ENCODE peak calls at places on chromosomes 16 and 17, in seven cellular contexts. One of them, this sample, is unnamed.

GRCh38 chr16:47970291-47970931 is 185.4 kb downstream of the ABCC12 start:
- DNase-seq in heart right ventricle: no peak
- DNase-seq in choroid plexus epithelial cell: peak; percentile 69
- DNase-seq in A549: peak; percentile 44
- DNase-seq in dorsolateral prefrontal cortex: no peak
- DNase-seq in sigmoid colon: no peak
- DNase-seq in uterus: no peak
- DNase-seq in this sample: no peak

GRCh38 chr16:82924075-82924854 is 297.5 kb downstream of the CDH13 start:
- DNase-seq in heart right ventricle: no peak
- DNase-seq in choroid plexus epithelial cell: peak; percentile 13
- DNase-seq in A549: no peak
- DNase-seq in dorsolateral prefrontal cortex: no peak
- DNase-seq in sigmoid colon: no peak
- DNase-seq in uterus: no peak
- DNase-seq in this sample: no peak

GRCh38 chr17:71338396-71338795 is 782.4 kb upstream of the SOX9 start:
- DNase-seq in heart right ventricle: no peak
- DNase-seq in choroid plexus epithelial cell: peak; percentile 80
- DNase-seq in A549: peak; percentile 20
- DNase-seq in dorsolateral prefrontal cortex: no peak
- DNase-seq in sigmoid colon: no peak
- DNase-seq in uterus: no peak
- DNase-seq in this sample: no peak

GRCh38 chr17:42683407-42684031 is 1.2 kb downstream of the CNTNAP1 start:
- DNase-seq in heart right ventricle: no peak
- DNase-seq in choroid plexus epithelial cell: no peak
- DNase-seq in A549: no peak
- DNase-seq in dorsolateral prefrontal cortex: no peak
- DNase-seq in sigmoid colon: peak; percentile 91
- DNase-seq in uterus: peak; percentile 60
- DNase-seq in this sample: no peak

GRCh38 chr16:72818286-72818845 is 229.6 kb downstream of the ZFHX3 start:
- DNase-seq in heart right ventricle: no peak
- DNase-seq in choroid plexus epithelial cell: peak; percentile 31
- DNase-seq in A549: no peak
- DNase-seq in dorsolateral prefrontal cortex: no peak
- DNase-seq in sigmoid colon: no peak
- DNase-seq in uterus: no peak
- DNase-seq in this sample: no peak

GRCh38 chr16:61042736-61043135 is 993.5 kb downstream of the CDH8 start:
- DNase-seq in heart right ventricle: no peak
- DNase-seq in choroid plexus epithelial cell: no peak
- DNase-seq in A549: no peak
- DNase-seq in dorsolateral prefrontal cortex: no peak
- DNase-seq in sigmoid colon: no peak
- DNase-seq in uterus: no peak
- DNase-seq in this sample: no peak

GRCh38 chr17:68356520-68356919 is 65.2 kb downstream of the ARSG start:
- DNase-seq in heart right ventricle: no peak
- DNase-seq in choroid plexus epithelial cell: peak; percentile 49
- DNase-seq in A549: no peak
- DNase-seq in dorsolateral prefrontal cortex: no peak
- DNase-seq in sigmoid colon: no peak
- DNase-seq in uterus: no peak
- DNase-seq in this sample: no peak

GRCh38 chr17:44956998-44957981 is 9.7 kb upstream of the KIF18B start:
- DNase-seq in heart right ventricle: no peak
- DNase-seq in choroid plexus epithelial cell: no peak
- DNase-seq in A549: no peak
- DNase-seq in dorsolateral prefrontal cortex: no peak
- DNase-seq in sigmoid colon: peak; percentile 29
- DNase-seq in uterus: no peak
- DNase-seq in this sample: no peak

GRCh38 chr16:12215302-12216105 is 239.0 kb downstream of the SNX29 start:
- DNase-seq in heart right ventricle: no peak
- DNase-seq in choroid plexus epithelial cell: no peak
- DNase-seq in A549: no peak
- DNase-seq in dorsolateral prefrontal cortex: no peak
- DNase-seq in sigmoid colon: no peak
- DNase-seq in uterus: no peak
- DNase-seq in this sample: no peak

GRCh38 chr16:86509759-86510464 is 415 bp upstream of the FOXF1 start:
- DNase-seq in heart right ventricle: peak; percentile 36
- DNase-seq in choroid plexus epithelial cell: peak; percentile 89
- DNase-seq in A549: no peak
- DNase-seq in dorsolateral prefrontal cortex: no peak
- DNase-seq in sigmoid colon: peak; percentile 98
- DNase-seq in uterus: peak; percentile 65
- DNase-seq in this sample: no peak

GRCh38 chr16:68396481-68396880 is 51.8 kb downstream of the SMPD3 start:
- DNase-seq in heart right ventricle: no peak
- DNase-seq in choroid plexus epithelial cell: peak; percentile 78
- DNase-seq in A549: peak; percentile 32
- DNase-seq in dorsolateral prefrontal cortex: no peak
- DNase-seq in sigmoid colon: no peak
- DNase-seq in uterus: no peak
- DNase-seq in this sample: no peak

GRCh38 chr16:83994087-83994486 is 26.0 kb downstream of the NECAB2 start:
- DNase-seq in heart right ventricle: no peak
- DNase-seq in choroid plexus epithelial cell: peak; percentile 96
- DNase-seq in A549: peak; percentile 71
- DNase-seq in dorsolateral prefrontal cortex: no peak
- DNase-seq in sigmoid colon: no peak
- DNase-seq in uterus: no peak
- DNase-seq in this sample: peak; percentile 79

GRCh38 chr17:56681561-56682266 is 88.2 kb downstream of the NOG start:
- DNase-seq in heart right ventricle: no peak
- DNase-seq in choroid plexus epithelial cell: peak; percentile 93
- DNase-seq in A549: no peak
- DNase-seq in dorsolateral prefrontal cortex: no peak
- DNase-seq in sigmoid colon: no peak
- DNase-seq in uterus: no peak
- DNase-seq in this sample: peak; percentile 96

GRCh38 chr16:17173134-17173729 is 297.5 kb downstream of the XYLT1 start:
- DNase-seq in heart right ventricle: peak; percentile 32
- DNase-seq in choroid plexus epithelial cell: peak; percentile 1
- DNase-seq in A549: no peak
- DNase-seq in dorsolateral prefrontal cortex: no peak
- DNase-seq in sigmoid colon: peak; percentile 74
- DNase-seq in uterus: peak; percentile 19
- DNase-seq in this sample: no peak

GRCh38 chr16:11380836-11381235 is 35.6 kb downstream of the RMI2 start:
- DNase-seq in heart right ventricle: no peak
- DNase-seq in choroid plexus epithelial cell: no peak
- DNase-seq in A549: no peak
- DNase-seq in dorsolateral prefrontal cortex: no peak
- DNase-seq in sigmoid colon: peak; percentile 20
- DNase-seq in uterus: no peak
- DNase-seq in this sample: no peak

GRCh38 chr16:50900391-50900942 is 158.6 kb downstream of the CYLD start:
- DNase-seq in heart right ventricle: no peak
- DNase-seq in choroid plexus epithelial cell: no peak
- DNase-seq in A549: no peak
- DNase-seq in dorsolateral prefrontal cortex: no peak
- DNase-seq in sigmoid colon: no peak
- DNase-seq in uterus: no peak
- DNase-seq in this sample: no peak

GRCh38 chr16:50901062-50901461 is 159.2 kb downstream of the CYLD start:
- DNase-seq in heart right ventricle: no peak
- DNase-seq in choroid plexus epithelial cell: no peak
- DNase-seq in A549: no peak
- DNase-seq in dorsolateral prefrontal cortex: no peak
- DNase-seq in sigmoid colon: no peak
- DNase-seq in uterus: no peak
- DNase-seq in this sample: no peak

DNA sequence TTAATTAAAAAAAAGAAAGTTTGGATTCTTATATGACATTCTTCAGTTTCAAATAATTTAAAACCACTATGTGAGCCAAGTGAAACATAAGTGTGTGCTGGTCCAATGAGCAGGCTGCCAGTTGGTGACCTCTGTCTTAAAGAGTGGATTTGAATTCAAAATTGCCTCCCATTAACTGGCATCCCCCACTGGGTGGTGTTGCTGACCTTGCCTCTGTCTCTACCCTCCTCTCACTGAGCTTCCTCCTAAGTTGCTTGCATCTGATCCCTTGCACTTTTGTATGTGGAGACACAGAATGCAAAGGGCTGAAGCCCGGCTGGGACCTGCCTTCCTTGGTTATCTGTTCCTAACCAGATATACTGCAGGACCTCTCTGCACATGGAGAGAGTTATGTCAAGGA is 160.6 kb downstream of the CYLD start:
- DNase-seq in heart right ventricle: no peak
- DNase-seq in choroid plexus epithelial cell: no peak
- DNase-seq in A549: no peak
- DNase-seq in dorsolateral prefrontal cortex: no peak
- DNase-seq in sigmoid colon: no peak
- DNase-seq in uterus: no peak
- DNase-seq in this sample: no peak
- TF ChIP-seq CTCF in heart right ventricle: no peak
- TF ChIP-seq CTCF in choroid plexus epithelial cell: no peak
- TF ChIP-seq CTCF in A549: no peak
- TF ChIP-seq CTCF in dorsolateral prefrontal cortex: peak; percentile 42
- TF ChIP-seq CTCF in sigmoid colon: no peak
- TF ChIP-seq CTCF in uterus: no peak
- TF ChIP-seq CTCF in this sample: peak; percentile 45

GRCh38 chr17:7295230-7296180 is 1.1 kb upstream of the YBX2 start:
- DNase-seq in heart right ventricle: no peak
- DNase-seq in choroid plexus epithelial cell: no peak
- DNase-seq in A549: no peak
- DNase-seq in dorsolateral prefrontal cortex: no peak
- DNase-seq in sigmoid colon: no peak
- DNase-seq in uterus: no peak
- DNase-seq in this sample: no peak

GRCh38 chr17:7292729-7293128 is 1.7 kb downstream of the YBX2 start:
- DNase-seq in heart right ventricle: no peak
- DNase-seq in choroid plexus epithelial cell: no peak
- DNase-seq in A549: no peak
- DNase-seq in dorsolateral prefrontal cortex: no peak
- DNase-seq in sigmoid colon: no peak
- DNase-seq in uterus: no peak
- DNase-seq in this sample: no peak

GRCh38 chr17:7293131-7293557 is 1.3 kb downstream of the YBX2 start:
- DNase-seq in heart right ventricle: no peak
- DNase-seq in choroid plexus epithelial cell: no peak
- DNase-seq in A549: no peak
- DNase-seq in dorsolateral prefrontal cortex: no peak
- DNase-seq in sigmoid colon: no peak
- DNase-seq in uterus: no peak
- DNase-seq in this sample: no peak

GRCh38 chr17:7294614-7295153 is at the start of gene YBX2:
- DNase-seq in heart right ventricle: peak; percentile 66
- DNase-seq in choroid plexus epithelial cell: peak; percentile 19
- DNase-seq in A549: peak; percentile 89
- DNase-seq in dorsolateral prefrontal cortex: no peak
- DNase-seq in sigmoid colon: no peak
- DNase-seq in uterus: no peak
- DNase-seq in this sample: no peak

GRCh38 chr17:7293821-7294613 is 422 bp downstream of the YBX2 start:
- DNase-seq in heart right ventricle: no peak
- DNase-seq in choroid plexus epithelial cell: no peak
- DNase-seq in A549: no peak
- DNase-seq in dorsolateral prefrontal cortex: no peak
- DNase-seq in sigmoid colon: no peak
- DNase-seq in uterus: no peak
- DNase-seq in this sample: no peak
- H3K4me3 ChIP-seq in heart right ventricle: peak overlapping the region; percentile 19
- H3K4me3 ChIP-seq in choroid plexus epithelial cell: no peak overlapping the region
- H3K4me3 ChIP-seq in A549: peak overlapping the region; percentile 48
- H3K4me3 ChIP-seq in dorsolateral prefrontal cortex: peak overlapping the region; percentile 31
- H3K4me3 ChIP-seq in sigmoid colon: peak overlapping the region; percentile 38
- H3K4me3 ChIP-seq in uterus: peak overlapping the region; percentile 19
- H3K4me3 ChIP-seq in this sample: no peak overlapping the region

DNA sequence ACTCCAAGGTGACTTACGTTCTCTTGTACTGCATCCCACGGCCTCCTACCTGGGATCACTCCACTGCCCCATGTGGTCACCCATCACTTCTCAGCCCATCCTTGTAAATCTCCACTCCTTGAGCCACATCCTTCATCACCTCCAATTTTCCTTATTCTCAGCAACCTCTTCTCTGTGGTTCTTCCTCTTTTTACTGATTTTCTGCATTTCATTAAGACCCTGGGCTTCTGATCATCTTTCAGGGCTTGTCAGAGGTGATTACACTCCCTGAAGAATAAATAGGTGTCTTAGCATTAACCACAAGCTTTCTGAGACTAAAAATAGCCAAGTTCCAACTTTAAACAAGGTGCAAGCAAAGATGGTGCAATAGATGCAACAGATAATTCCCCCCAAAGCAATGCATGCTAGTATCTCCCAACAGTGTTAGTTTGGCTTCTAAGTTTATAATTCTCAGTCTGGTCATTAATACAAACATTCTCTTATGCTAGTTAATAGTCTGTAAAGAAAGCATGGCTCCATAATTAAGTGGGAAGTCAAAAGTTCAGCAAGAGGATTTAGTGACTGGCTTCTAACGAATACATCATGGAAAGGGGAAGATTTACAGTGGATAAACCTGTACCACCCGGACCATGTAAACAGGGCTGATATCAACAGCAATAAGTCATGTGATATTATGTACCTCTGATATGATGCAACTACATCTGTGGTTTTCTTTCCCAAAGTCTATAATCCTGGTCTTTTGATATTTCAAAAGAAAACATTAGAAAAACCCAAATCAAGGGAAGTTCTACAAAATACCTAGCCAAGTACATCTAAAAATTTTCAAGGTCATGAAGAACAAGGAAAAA is 47.4 kb upstream of the FOXJ1 start:
- DNase-seq in heart right ventricle: no peak
- DNase-seq in choroid plexus epithelial cell: no peak
- DNase-seq in A549: no peak
- DNase-seq in dorsolateral prefrontal cortex: no peak
- DNase-seq in sigmoid colon: no peak
- DNase-seq in uterus: no peak
- DNase-seq in this sample: no peak
- TF ChIP-seq CTCF in heart right ventricle: no peak
- TF ChIP-seq CTCF in choroid plexus epithelial cell: no peak
- TF ChIP-seq CTCF in A549: no peak
- TF ChIP-seq CTCF in dorsolateral prefrontal cortex: no peak
- TF ChIP-seq CTCF in sigmoid colon: no peak
- TF ChIP-seq CTCF in uterus: no peak
- TF ChIP-seq CTCF in this sample: no peak

DNA sequence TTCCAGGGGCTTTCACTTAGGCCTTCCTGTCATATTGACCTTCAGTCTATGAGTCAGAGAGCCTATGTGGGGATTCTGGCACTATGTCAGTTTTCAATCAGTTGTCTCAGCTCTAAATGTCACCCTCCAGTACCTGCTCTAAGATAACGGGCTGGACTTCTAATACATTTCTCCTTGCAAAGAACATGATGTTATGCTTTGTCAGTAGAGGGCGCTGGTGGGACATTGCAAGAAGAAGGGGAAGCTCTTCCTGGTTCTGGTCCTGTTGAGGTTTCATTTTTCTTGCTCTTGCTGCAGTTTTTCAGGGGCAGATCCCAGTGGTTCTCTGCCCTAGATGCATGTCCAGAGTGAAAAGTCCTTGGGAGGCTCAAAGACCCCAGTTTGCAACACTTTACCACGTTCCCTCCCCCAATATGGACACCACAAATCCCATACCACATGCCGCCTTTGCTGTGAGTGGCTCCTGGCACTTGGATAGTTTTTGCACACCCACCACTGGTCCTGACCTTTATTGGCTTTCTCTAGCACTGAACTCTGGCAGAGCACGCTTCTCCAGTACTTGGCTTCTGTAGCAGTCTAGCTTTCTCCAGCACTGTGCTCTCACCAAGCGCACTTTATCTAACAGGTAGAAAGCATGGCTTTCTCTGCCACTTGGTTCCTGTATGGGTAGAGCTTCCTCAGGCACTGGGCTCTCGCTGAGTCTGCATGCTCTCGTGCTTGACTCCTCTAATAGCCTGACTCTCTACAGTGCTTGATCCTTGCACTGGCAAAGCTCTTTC is 49.0 kb downstream of the BCL7C start:
- DNase-seq in heart right ventricle: peak; percentile 88
- DNase-seq in choroid plexus epithelial cell: peak; percentile 97
- DNase-seq in A549: peak; percentile 90
- DNase-seq in dorsolateral prefrontal cortex: no peak
- DNase-seq in sigmoid colon: peak; percentile 82
- DNase-seq in uterus: peak; percentile 87
- DNase-seq in this sample: peak; percentile 62
- H3K4me3 ChIP-seq in heart right ventricle: no peak overlapping the region
- H3K4me3 ChIP-seq in choroid plexus epithelial cell: peak overlapping the region; percentile 31
- H3K4me3 ChIP-seq in A549: no peak overlapping the region
- H3K4me3 ChIP-seq in dorsolateral prefrontal cortex: peak overlapping the region; percentile 29
- H3K4me3 ChIP-seq in sigmoid colon: peak overlapping the region; percentile 30
- H3K4me3 ChIP-seq in uterus: no peak overlapping the region
- H3K4me3 ChIP-seq in this sample: peak overlapping the region; percentile 6

This sample was measured in epithelial cell of proximal tubule.